ENCODE peak calls at places on chromosomes 4 and X, in ten cellular contexts. Q is aorta; X is caudate nucleus; N is GM13977; I is esophagus muscularis mucosa; E is substantia nigra; U is heart right ventricle; Y is HS-5; K is activated CD4-positive, alpha-beta T cell treated with anti-CD3 and anti-CD28 coated beads, Interleukin-2, amount 50 U/mL, for 4 hours; H is adipocyte. A is an unnamed sample.

GRCh38 chr4:177182156-177182555 is 127.5 kb upstream of the NEIL3 start:
- DNase-seq in Q (no peak), X (no peak), N (no peak), I (no peak), E (no peak), U (no peak), Y (peak), K (no peak), H (peak), A (no peak)

GRCh38 chrX:47802589-47802988 is 34.1 kb upstream of the ZNF81 start:
- DNase-seq in Q (no peak), X (no peak), N (no peak), I (no peak), E (no peak), U (no peak), Y (no peak), K (no peak), H (peak), A (no peak)

GRCh38 chr4:109359040-109359646 is 56.7 kb upstream of the COL25A1 start:
- DNase-seq in Q (no peak), X (no peak), N (no peak), I (no peak), E (no peak), U (no peak), Y (no peak), K (no peak), H (no peak), A (no peak)

GRCh38 chr4:145618210-145618911 is 824 bp upstream of the MMAA start:
- DNase-seq in Q (no peak), X (no peak), N (peak), I (no peak), E (no peak), U (no peak), Y (no peak), K (peak), H (peak), A (no peak)

GRCh38 chrX:76026751-76027150 is 146.1 kb upstream of the PBDC1 start:
- DNase-seq in Q (no peak), X (no peak), N (no peak), I (no peak), E (no peak), U (no peak), Y (no peak), K (no peak), H (no peak), A (no peak)

GRCh38 chr4:111066001-111066400 is 443.1 kb upstream of the PITX2 start:
- DNase-seq in Q (no peak), X (no peak), N (no peak), I (no peak), E (no peak), U (no peak), Y (no peak), K (no peak), H (no peak), A (no peak)

GRCh38 chr4:71683309-71683708 is 100.6 kb downstream of the GC start:
- DNase-seq in Q (no peak), X (no peak), N (no peak), I (no peak), E (no peak), U (no peak), Y (no peak), K (no peak), H (no peak), A (no peak)

GRCh38 chrX:13398073-13398823 is 78.4 kb upstream of the ATXN3L start:
- DNase-seq in Q (peak), X (no peak), N (no peak), I (no peak), E (no peak), U (peak), Y (peak), K (no peak), H (peak), A (no peak)

GRCh38 chrX:75276666-75277065 is 2.8 kb downstream of the UPRT start:
- DNase-seq in Q (no peak), X (no peak), N (no peak), I (no peak), E (no peak), U (no peak), Y (no peak), K (no peak), H (no peak), A (no peak)

GRCh38 chr4:106414366-106414765 is 45.8 kb upstream of the GIMD1 start:
- DNase-seq in Q (no peak), X (no peak), N (no peak), I (no peak), E (no peak), U (no peak), Y (peak), K (no peak), H (no peak), A (no peak)

GRCh38 chr4:186192068-186192751 is 843 bp downstream of the CYP4V2 start:
- DNase-seq in Q (no peak), X (no peak), N (peak), I (no peak), E (peak), U (peak), Y (peak), K (no peak), H (peak), A (no peak)

A was measured in dorsolateral prefrontal cortex.